ENCODE peak calls at places on chromosomes 6 and 20, in eight cellular contexts. D is stimulated activated CD8-positive, alpha-beta memory T cell treated with anti-CD3 and anti-CD28 coated beads, Interleukin-15, amount 100 ng/mL, for 24 hours; C is stomach; Q is 8988T; N is left ventricle myocardium superior; B is SW480; O is colonic mucosa; S is activated T-cell treated with anti-CD3 and anti-CD28 coated beads for 1 hour. A is an unnamed sample.

GRCh38 chr6:145954985-145955384 is 9.2 kb downstream of the SHPRH start:
- DNase-seq in Q (no peak), B (no peak), D (no peak), O (no peak), S (no peak), N (no peak), C (no peak), A (no peak)

GRCh38 chr6:118784641-118785164 is 109.2 kb upstream of the ASF1A start:
- DNase-seq in B (no peak), D (no peak), Q (no peak), O (no peak), C (no peak), N (peak), S (no peak), A (peak)

GRCh38 chr6:41278699-41279405 is 7.6 kb downstream of the TREM1 start:
- DNase-seq in O (peak), B (peak), N (peak), Q (peak), D (peak), C (peak), S (peak), A (peak)

GRCh38 chr6:37868447-37868825 is 48.9 kb downstream of the ZFAND3 start:
- DNase-seq in Q (no peak), B (no peak), S (no peak), C (no peak), D (no peak), N (no peak), O (no peak), A (peak)

GRCh38 chr20:46022411-46023147 is 6.4 kb upstream of the SLC12A5 start:
- DNase-seq in N (peak), B (peak), D (peak), C (peak), O (peak), S (peak), Q (peak), A (peak)

GRCh38 chr6:130529569-130530149 is 163.8 kb downstream of the TMEM200A start:
- DNase-seq in B (no peak), N (no peak), O (no peak), C (no peak), Q (no peak), D (no peak), S (no peak), A (no peak)

GRCh38 chr6:26465776-26466175 is 8.0 kb downstream of the BTN2A1 start:
- DNase-seq in C (no peak), N (no peak), S (no peak), D (no peak), B (no peak), Q (no peak), O (no peak), A (no peak)

GRCh38 chr20:16246870-16247269 is 326.4 kb downstream of the KIF16B start:
- DNase-seq in N (no peak), C (no peak), Q (no peak), B (no peak), S (no peak), O (no peak), D (no peak), A (no peak)

GRCh38 chr6:13015379-13015681 is 298.8 kb downstream of the PHACTR1 start:
- DNase-seq in B (no peak), S (no peak), C (no peak), D (no peak), Q (no peak), O (no peak), N (no peak), A (no peak)

GRCh38 chr20:47926731-47927130 is 141.4 kb upstream of the SULF2 start:
- DNase-seq in Q (no peak), B (no peak), O (no peak), D (no peak), C (no peak), N (no peak), S (no peak), A (no peak)

GRCh38 chr6:24064106-24064505 is 61.9 kb upstream of the NRSN1 start:
- DNase-seq in N (no peak), B (peak), S (no peak), D (no peak), Q (no peak), O (no peak), C (no peak), A (no peak)

GRCh38 chr6:154249499-154250298 is 106.9 kb downstream of the IPCEF1 start:
- DNase-seq in Q (no peak), N (no peak), S (no peak), B (no peak), D (no peak), O (no peak), C (no peak), A (no peak)

GRCh38 chr20:63497946-63498935 is 642 bp downstream of the EEF1A2 start:
- DNase-seq in S (no peak), Q (no peak), D (no peak), N (peak), C (peak), B (peak), O (no peak), A (no peak)

GRCh38 chr6:169985121-169986015 is 233.9 kb downstream of the ERMARD start:
- DNase-seq in D (no peak), C (no peak), B (no peak), Q (no peak), O (no peak), S (no peak), N (no peak), A (no peak)

GRCh38 chr6:146666909-146667308 is 68.1 kb downstream of the ADGB start:
- DNase-seq in D (no peak), B (no peak), Q (no peak), S (no peak), C (no peak), O (no peak), N (no peak), A (no peak)

GRCh38 chr6:35489995-35490791 is 6.7 kb downstream of the TEAD3 start:
- DNase-seq in B (no peak), S (no peak), C (no peak), D (no peak), O (peak), N (peak), Q (no peak), A (peak)

GRCh38 chr6:100599088-100599770 is 134.5 kb upstream of the SIM1 start:
- DNase-seq in Q (no peak), B (no peak), N (no peak), C (no peak), O (no peak), D (no peak), S (no peak), A (no peak)

GRCh38 chr6:136012198-136012884 is 160.8 kb downstream of the PDE7B start:
- DNase-seq in N (no peak), Q (no peak), S (no peak), D (no peak), C (no peak), B (no peak), O (no peak), A (peak)

GRCh38 chr6:39812496-39812852 is 20.3 kb downstream of the DAAM2 start:
- DNase-seq in S (no peak), D (no peak), N (no peak), B (no peak), O (no peak), Q (no peak), C (no peak), A (no peak)

GRCh38 chr6:75409286-75409685 is 84.3 kb downstream of the FILIP1 start:
- DNase-seq in S (no peak), C (no peak), D (no peak), Q (no peak), B (no peak), O (no peak), N (no peak), A (no peak)

GRCh38 chr6:116877743-116878142 is 701 bp downstream of the RFX6 start:
- DNase-seq in C (no peak), B (no peak), Q (no peak), D (no peak), S (no peak), N (no peak), O (no peak), A (no peak)

GRCh38 chr6:18386302-18386976 is 711 bp upstream of the RNF144B start:
- DNase-seq in B (no peak), D (no peak), N (no peak), C (peak), Q (no peak), S (no peak), O (no peak), A (peak)

GRCh38 chr20:63280929-63281545 is 8.4 kb downstream of the ARFGAP1 start:
- DNase-seq in D (no peak), Q (peak), S (no peak), O (no peak), N (no peak), C (no peak), B (no peak), A (no peak)

GRCh38 chr6:34745277-34746103 is 11.8 kb upstream of the SNRPC start:
- DNase-seq in Q (no peak), O (peak), D (no peak), C (peak), B (peak), S (no peak), N (no peak), A (peak)

GRCh38 chr6:166586424-166587156 is at the start of gene RAMACL:
- DNase-seq in Q (peak), B (peak), C (peak), D (no peak), O (peak), S (no peak), N (no peak), A (no peak)

GRCh38 chr6:69632932-69633331 is 163.9 kb downstream of the LMBRD1 start:
- DNase-seq in D (no peak), B (no peak), N (no peak), S (no peak), C (no peak), O (no peak), Q (no peak), A (no peak)

GRCh38 chr6:22888147-22888831 is 318.9 kb downstream of the HDGFL1 start:
- DNase-seq in B (peak), S (no peak), D (no peak), N (no peak), O (no peak), Q (no peak), C (no peak), A (no peak)

GRCh38 chr6:30556714-30556963 is 350 bp upstream of the GNL1 start:
- DNase-seq in N (peak), Q (no peak), B (peak), O (peak), D (peak), C (peak), S (peak), A (no peak)

GRCh38 chr20:45406260-45407066 is 1.6 kb upstream of the DBNDD2 start:
- DNase-seq in Q (peak), B (peak), O (peak), D (peak), S (peak), C (peak), N (peak), A (peak)

GRCh38 chr6:62764841-62765240 is 446.4 kb upstream of the FKBP1C start:
- DNase-seq in B (no peak), N (no peak), C (no peak), S (no peak), D (no peak), O (no peak), Q (no peak), A (no peak)

GRCh38 chr6:70225052-70225451 is 77.8 kb downstream of the COL9A1 start:
- DNase-seq in Q (no peak), C (no peak), S (no peak), D (no peak), B (no peak), O (no peak), N (no peak), A (no peak)

GRCh38 chr20:58153121-58153520 is 75.3 kb downstream of the ANKRD60 start:
- DNase-seq in S (no peak), C (no peak), B (no peak), N (no peak), O (no peak), D (no peak), Q (no peak), A (no peak)

GRCh38 chr6:5025911-5026819 is 22.3 kb upstream of the RPP40 start:
- DNase-seq in D (no peak), S (no peak), B (no peak), O (peak), C (peak), N (peak), Q (no peak), A (peak)

GRCh38 chr6:487956-488355 is 96.4 kb downstream of the IRF4 start:
- DNase-seq in B (no peak), D (no peak), O (no peak), Q (no peak), C (no peak), S (no peak), N (no peak), A (no peak)

GRCh38 chr6:151436300-151436699 is 15.6 kb downstream of the RMND1 start:
- DNase-seq in N (no peak), S (no peak), B (no peak), Q (no peak), C (no peak), D (no peak), O (no peak), A (no peak)

GRCh38 chr6:26104457-26105108 is 17.4 kb downstream of the HFE start:
- DNase-seq in O (peak), B (peak), C (no peak), Q (no peak), N (no peak), D (no peak), S (no peak), A (no peak)

GRCh38 chr6:40443842-40444241 is 143.3 kb downstream of the LRFN2 start:
- DNase-seq in C (no peak), N (no peak), D (no peak), O (no peak), Q (no peak), B (no peak), S (no peak), A (no peak)

GRCh38 chr6:117399126-117399525 is 26.6 kb downstream of the ROS1 start:
- DNase-seq in D (no peak), S (no peak), C (no peak), B (no peak), N (no peak), Q (no peak), O (no peak), A (no peak)